ENCODE peak calls at places on chromosomes 16 and 17, in four cellular contexts. One of them, this sample, is unnamed.

GRCh38 chr17:17322516-17323510 is 19.6 kb downstream of the NT5M start:
- DNase-seq in thoracic aorta: no peak
- DNase-seq in psoas muscle: no peak
- DNase-seq in AG04449: no peak
- DNase-seq in this sample: no peak

GRCh38 chr17:50909765-50910661 is 43.9 kb upstream of the TOB1 start:
- DNase-seq in thoracic aorta: no peak
- DNase-seq in psoas muscle: no peak
- DNase-seq in AG04449: no peak
- DNase-seq in this sample: no peak

GRCh38 chr17:39152134-39152884 is 872 bp upstream of the PLXDC1 start:
- DNase-seq in thoracic aorta: no peak
- DNase-seq in psoas muscle: peak; percentile 60
- DNase-seq in AG04449: no peak
- DNase-seq in this sample: no peak

GRCh38 chr17:71252446-71252845 is 868.4 kb upstream of the SOX9 start:
- DNase-seq in thoracic aorta: no peak
- DNase-seq in psoas muscle: no peak
- DNase-seq in AG04449: no peak
- DNase-seq in this sample: no peak

GRCh38 chr17:19316756-19317358 is 45.7 kb downstream of the B9D1 start:
- DNase-seq in thoracic aorta: no peak
- DNase-seq in psoas muscle: no peak
- DNase-seq in AG04449: no peak
- DNase-seq in this sample: no peak

GRCh38 chr16:56343661-56344517 is 81.5 kb downstream of the AMFR start:
- DNase-seq in thoracic aorta: no peak
- DNase-seq in psoas muscle: no peak
- DNase-seq in AG04449: no peak
- DNase-seq in this sample: no peak

GRCh38 chr16:51286272-51286671 is 135.2 kb upstream of the SALL1 start:
- DNase-seq in thoracic aorta: no peak
- DNase-seq in psoas muscle: no peak
- DNase-seq in AG04449: no peak
- DNase-seq in this sample: no peak

GRCh38 chr17:68519911-68520310 is 7.7 kb downstream of the PRKAR1A start:
- DNase-seq in thoracic aorta: no peak
- DNase-seq in psoas muscle: peak; percentile 64
- DNase-seq in AG04449: no peak
- DNase-seq in this sample: no peak

GRCh38 chr16:59748531-59748930 is 1014.4 kb upstream of the GOT2 start:
- DNase-seq in thoracic aorta: no peak
- DNase-seq in psoas muscle: no peak
- DNase-seq in AG04449: no peak
- DNase-seq in this sample: no peak

GRCh38 chr16:25966172-25967097 is 274.7 kb downstream of the HS3ST4 start:
- DNase-seq in thoracic aorta: no peak
- DNase-seq in psoas muscle: no peak
- DNase-seq in AG04449: no peak
- DNase-seq in this sample: no peak

GRCh38 chr17:50562266-50563094 is 2.0 kb downstream of the CACNA1G start:
- DNase-seq in thoracic aorta: no peak
- DNase-seq in psoas muscle: no peak
- DNase-seq in AG04449: no peak
- DNase-seq in this sample: no peak

GRCh38 chr17:37820313-37821024 is 75.6 kb upstream of the HNF1B start:
- DNase-seq in thoracic aorta: no peak
- DNase-seq in psoas muscle: no peak
- DNase-seq in AG04449: no peak
- DNase-seq in this sample: no peak

GRCh38 chr16:57998484-57998883 is 2.0 kb downstream of the ZNF319 start:
- DNase-seq in thoracic aorta: no peak
- DNase-seq in psoas muscle: no peak
- DNase-seq in AG04449: no peak
- DNase-seq in this sample: peak; percentile 6

GRCh38 chr17:4591529-4591928 is 7.2 kb downstream of the SMTNL2 start:
- DNase-seq in thoracic aorta: no peak
- DNase-seq in psoas muscle: peak; percentile 85
- DNase-seq in AG04449: no peak
- DNase-seq in this sample: peak; percentile 36

GRCh38 chr17:6786618-6787017 is 10.6 kb downstream of the FBXO39 start:
- DNase-seq in thoracic aorta: no peak
- DNase-seq in psoas muscle: no peak
- DNase-seq in AG04449: no peak
- DNase-seq in this sample: no peak

DNA sequence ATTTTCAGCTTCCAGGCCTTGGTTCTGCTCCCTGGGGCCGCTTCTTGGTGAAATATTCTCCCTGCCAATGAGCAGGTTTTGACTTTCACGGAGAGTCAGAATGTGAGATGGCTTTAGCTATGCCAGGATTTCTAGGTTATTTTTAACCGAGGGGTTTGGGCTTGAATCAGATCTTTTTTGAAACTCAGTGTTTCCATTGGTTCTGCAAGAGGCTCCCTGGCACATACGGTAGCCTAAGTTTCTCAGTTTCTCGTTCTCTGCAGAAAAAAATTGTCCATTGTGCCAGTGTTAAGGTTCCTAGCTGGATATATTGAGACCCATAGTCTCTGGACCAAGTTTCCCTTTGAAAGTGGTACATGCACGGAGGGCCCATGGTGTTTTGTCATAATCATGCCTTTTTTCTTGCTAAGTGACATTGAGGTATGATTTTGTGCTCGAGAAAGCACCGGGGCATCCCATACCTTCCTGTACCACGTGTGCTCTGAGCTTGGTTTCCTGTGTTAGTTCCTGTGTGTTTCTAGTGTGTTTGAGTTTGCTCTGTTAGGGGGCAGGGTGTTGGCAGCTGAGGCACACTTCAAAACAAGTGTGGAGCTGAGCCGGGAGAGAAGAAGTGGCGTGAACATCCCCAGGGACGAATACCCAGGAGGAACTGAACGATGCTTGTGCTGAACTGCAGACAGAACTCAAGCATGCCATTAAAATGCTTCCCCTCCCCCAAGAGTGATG is 127.2 kb downstream of the HS3ST3B1 start:
- DNase-seq in thoracic aorta: no peak
- DNase-seq in psoas muscle: no peak
- DNase-seq in AG04449: no peak
- DNase-seq in this sample: no peak
- H3K4me3 ChIP-seq in thoracic aorta: no peak overlapping the region
- H3K4me3 ChIP-seq in psoas muscle: no peak overlapping the region
- H3K4me3 ChIP-seq in AG04449: no peak overlapping the region
- H3K4me3 ChIP-seq in this sample: no peak overlapping the region

GRCh38 chr16:55324491-55325447 is 766 bp downstream of the IRX6 start:
- DNase-seq in thoracic aorta: no peak
- DNase-seq in psoas muscle: no peak
- DNase-seq in AG04449: no peak
- DNase-seq in this sample: peak; percentile 30
- H3K4me3 ChIP-seq in thoracic aorta: peak overlapping the region; percentile 25
- H3K4me3 ChIP-seq in psoas muscle: peak overlapping the region; percentile 61
- H3K4me3 ChIP-seq in AG04449: no peak overlapping the region
- H3K4me3 ChIP-seq in this sample: peak overlapping the region; percentile 52

GRCh38 chr16:24748242-24748641 is 18.8 kb downstream of the TNRC6A start:
- DNase-seq in thoracic aorta: peak; percentile 55
- DNase-seq in psoas muscle: no peak
- DNase-seq in AG04449: peak; percentile 71
- DNase-seq in this sample: no peak

GRCh38 chr16:24745791-24746190 is 16.3 kb downstream of the TNRC6A start:
- DNase-seq in thoracic aorta: no peak
- DNase-seq in psoas muscle: no peak
- DNase-seq in AG04449: no peak
- DNase-seq in this sample: no peak

GRCh38 chr16:24741862-24742261 is 12.4 kb downstream of the TNRC6A start:
- DNase-seq in thoracic aorta: no peak
- DNase-seq in psoas muscle: no peak
- DNase-seq in AG04449: no peak
- DNase-seq in this sample: no peak

GRCh38 chr16:24747425-24747824 is 18.0 kb downstream of the TNRC6A start:
- DNase-seq in thoracic aorta: no peak
- DNase-seq in psoas muscle: no peak
- DNase-seq in AG04449: no peak
- DNase-seq in this sample: peak; percentile 13
- H3K4me3 ChIP-seq in thoracic aorta: no peak overlapping the region
- H3K4me3 ChIP-seq in psoas muscle: peak overlapping the region; percentile 13
- H3K4me3 ChIP-seq in AG04449: no peak overlapping the region
- H3K4me3 ChIP-seq in this sample: no peak overlapping the region

GRCh38 chr16:30068750-30069574 is 3.4 kb downstream of the ALDOA start:
- DNase-seq in thoracic aorta: no peak
- DNase-seq in psoas muscle: peak; percentile 59
- DNase-seq in AG04449: no peak
- DNase-seq in this sample: peak; percentile 55

GRCh38 chr16:30070490-30070889 is 4.9 kb downstream of the ALDOA start:
- DNase-seq in thoracic aorta: no peak
- DNase-seq in psoas muscle: no peak
- DNase-seq in AG04449: no peak
- DNase-seq in this sample: no peak

GRCh38 chr16:30067584-30067916 is 2.0 kb downstream of the ALDOA start:
- DNase-seq in thoracic aorta: no peak
- DNase-seq in psoas muscle: no peak
- DNase-seq in AG04449: no peak
- DNase-seq in this sample: no peak

GRCh38 chr16:30068333-30068732 is 2.8 kb downstream of the ALDOA start:
- DNase-seq in thoracic aorta: no peak
- DNase-seq in psoas muscle: no peak
- DNase-seq in AG04449: no peak
- DNase-seq in this sample: no peak

GRCh38 chr16:30069575-30070462 is 4.3 kb downstream of the ALDOA start:
- DNase-seq in thoracic aorta: no peak
- DNase-seq in psoas muscle: peak; percentile 77
- DNase-seq in AG04449: no peak
- DNase-seq in this sample: peak; percentile 21
- H3K4me3 ChIP-seq in thoracic aorta: no peak overlapping the region
- H3K4me3 ChIP-seq in psoas muscle: peak overlapping the region; percentile 91
- H3K4me3 ChIP-seq in AG04449: peak overlapping the region; percentile 39
- H3K4me3 ChIP-seq in this sample: no peak overlapping the region

GRCh38 chr16:31456988-31457360 is 2.3 kb upstream of the ARMC5 start:
- DNase-seq in thoracic aorta: no peak
- DNase-seq in psoas muscle: peak; percentile 38
- DNase-seq in AG04449: no peak
- DNase-seq in this sample: no peak
- H3K4me3 ChIP-seq in thoracic aorta: no peak overlapping the region
- H3K4me3 ChIP-seq in psoas muscle: peak overlapping the region; percentile 98
- H3K4me3 ChIP-seq in AG04449: no peak overlapping the region
- H3K4me3 ChIP-seq in this sample: no peak overlapping the region

DNA sequence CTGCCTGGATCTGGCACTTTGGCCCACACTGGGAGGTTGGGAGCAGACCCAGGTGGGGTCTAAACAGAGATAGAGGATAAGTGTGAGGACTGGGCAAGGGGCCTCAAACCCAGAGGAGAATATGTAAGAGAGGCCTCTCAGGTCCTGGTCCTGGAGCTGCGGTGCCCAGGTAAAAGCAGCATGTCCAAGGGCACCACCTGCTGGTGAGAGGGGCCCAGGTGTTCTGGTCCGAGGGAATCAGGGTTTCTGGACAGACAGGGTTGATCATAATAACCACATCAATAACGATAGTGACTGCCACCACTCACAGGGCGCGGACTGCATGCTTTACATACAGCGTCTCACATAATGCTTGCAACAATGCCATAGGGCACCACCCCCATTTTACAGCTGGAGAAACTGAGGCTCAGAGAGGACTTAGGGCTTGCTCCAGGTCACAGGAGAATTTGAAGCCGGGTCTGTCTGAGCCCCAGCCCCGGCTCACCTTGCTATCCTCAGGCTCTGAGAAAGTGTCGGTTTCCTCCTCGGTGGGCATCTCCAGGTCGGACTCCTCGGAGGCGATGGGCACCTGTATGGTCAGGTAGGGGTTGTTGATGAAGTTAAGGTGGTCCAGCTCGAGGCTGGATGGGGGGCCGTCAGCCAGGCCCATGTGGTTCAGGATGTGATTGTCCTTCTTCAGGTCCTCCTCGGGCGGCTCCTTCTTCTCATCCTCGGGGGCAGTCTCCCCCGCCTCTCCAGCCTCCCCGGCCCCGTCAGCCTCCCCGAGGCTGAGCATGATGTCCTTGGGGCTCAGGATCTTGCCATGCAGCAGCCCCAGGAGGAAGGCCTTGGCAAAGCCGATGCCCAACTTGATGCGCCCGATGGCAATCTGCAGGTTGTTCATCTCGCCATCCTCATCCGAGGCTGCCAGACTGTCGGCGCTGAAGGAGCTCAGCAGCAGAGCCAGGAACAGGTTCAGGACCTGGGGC is 19.1 kb upstream of the CD79B start:
- DNase-seq in thoracic aorta: no peak
- DNase-seq in psoas muscle: no peak
- DNase-seq in AG04449: no peak
- DNase-seq in this sample: no peak
- H3K4me3 ChIP-seq in thoracic aorta: no peak overlapping the region
- H3K4me3 ChIP-seq in psoas muscle: no peak overlapping the region
- H3K4me3 ChIP-seq in AG04449: no peak overlapping the region
- H3K4me3 ChIP-seq in this sample: no peak overlapping the region

GRCh38 chr17:40218740-40219072 is 398 bp upstream of the WIPF2 start:
- DNase-seq in thoracic aorta: peak; percentile 49
- DNase-seq in psoas muscle: peak; percentile 72
- DNase-seq in AG04449: no peak
- DNase-seq in this sample: peak; percentile 74
- H3K4me3 ChIP-seq in thoracic aorta: peak overlapping the region; percentile 88
- H3K4me3 ChIP-seq in psoas muscle: peak overlapping the region; percentile 80
- H3K4me3 ChIP-seq in AG04449: peak overlapping the region; percentile 48
- H3K4me3 ChIP-seq in this sample: peak overlapping the region; percentile 68

GRCh38 chr16:86514656-86515376 is 4.5 kb downstream of the FOXF1 start:
- DNase-seq in thoracic aorta: no peak
- DNase-seq in psoas muscle: no peak
- DNase-seq in AG04449: no peak
- DNase-seq in this sample: no peak
- H3K4me3 ChIP-seq in thoracic aorta: no peak overlapping the region
- H3K4me3 ChIP-seq in psoas muscle: no peak overlapping the region
- H3K4me3 ChIP-seq in AG04449: peak overlapping the region; percentile 49
- H3K4me3 ChIP-seq in this sample: no peak overlapping the region

GRCh38 chr16:10180771-10181163 is 1.5 kb downstream of the GRIN2A start:
- DNase-seq in thoracic aorta: no peak
- DNase-seq in psoas muscle: no peak
- DNase-seq in AG04449: no peak
- DNase-seq in this sample: peak; percentile 53

GRCh38 chr16:10183606-10183959 is 1.4 kb upstream of the GRIN2A start:
- DNase-seq in thoracic aorta: no peak
- DNase-seq in psoas muscle: no peak
- DNase-seq in AG04449: no peak
- DNase-seq in this sample: no peak

GRCh38 chr16:10180042-10180770 is 2.0 kb downstream of the GRIN2A start:
- DNase-seq in thoracic aorta: no peak
- DNase-seq in psoas muscle: no peak
- DNase-seq in AG04449: no peak
- DNase-seq in this sample: no peak

GRCh38 chr16:10181196-10182162 is 749 bp downstream of the GRIN2A start:
- DNase-seq in thoracic aorta: no peak
- DNase-seq in psoas muscle: peak; percentile 61
- DNase-seq in AG04449: no peak
- DNase-seq in this sample: peak; percentile 54

GRCh38 chr16:10182186-10182683 is at the start of gene GRIN2A:
- DNase-seq in thoracic aorta: no peak
- DNase-seq in psoas muscle: no peak
- DNase-seq in AG04449: no peak
- DNase-seq in this sample: no peak
- H3K4me3 ChIP-seq in thoracic aorta: peak within 1 kb of the TSS; percentile 46
- H3K4me3 ChIP-seq in psoas muscle: peak within 1 kb of the TSS; percentile 35
- H3K4me3 ChIP-seq in AG04449: peak within 1 kb of the TSS; percentile 27
- H3K4me3 ChIP-seq in this sample: no peak within 1 kb of the TSS

This sample was measured in BE2C.